ENCODE peak calls at places on chromosomes 5 and 9, in ten cellular contexts. E is CD8-positive, alpha-beta T cell; D is fibroblast of lung; J is adipocyte; Z is K562; S is PC-3; N is naive thymus-derived CD4-positive, alpha-beta T cell; B is tibial nerve; T is colonic mucosa; U is NT2/D1. O is an unnamed sample.

GRCh38 chr5:40046792-40047191 is 622.0 kb upstream of the DAB2 start:
- DNase-seq in E (no peak), D (peak; percentile 59), J (peak; percentile 24), Z (no peak), S (peak; percentile 93), N (no peak), B (no peak), T (no peak), U (no peak), O (no peak)

GRCh38 chr5:108919591-108920326 is 172.1 kb downstream of the FER start:
- DNase-seq in E (no peak), D (peak; percentile 27), J (no peak), Z (no peak), S (peak; percentile 54), N (peak; percentile 3), B (no peak), T (no peak), U (no peak), O (peak; percentile 8)

GRCh38 chr9:21810881-21811280 is 8.4 kb downstream of the MTAP start:
- DNase-seq in E (no peak), D (no peak), J (no peak), Z (no peak), S (no peak), N (no peak), B (no peak), T (no peak), U (no peak), O (no peak)

GRCh38 chr5:107289030-107289714 is 381.6 kb downstream of the EFNA5 start:
- DNase-seq in E (no peak), D (no peak), J (no peak), Z (no peak), S (no peak), N (no peak), B (no peak), T (no peak), U (no peak), O (no peak)

GRCh38 chr5:178995341-178995690 is 196 bp upstream of the GRM6 start:
- DNase-seq in E (no peak), D (no peak), J (no peak), Z (no peak), S (no peak), N (no peak), B (no peak), T (no peak), U (no peak), O (no peak)

GRCh38 chr5:171619744-171620143 is 165.9 kb upstream of the SMIM23 start:
- DNase-seq in E (no peak), D (no peak), J (no peak), Z (no peak), S (no peak), N (no peak), B (no peak), T (no peak), U (no peak), O (no peak)

GRCh38 chr9:36341936-36342577 is 58.0 kb downstream of the RNF38 start:
- DNase-seq in E (no peak), D (no peak), J (no peak), Z (no peak), S (no peak), N (no peak), B (no peak), T (no peak), U (no peak), O (no peak)

GRCh38 chr9:68698943-68699509 is 6.0 kb upstream of the PIP5K1B start:
- DNase-seq in E (no peak), D (no peak), J (no peak), Z (peak; percentile 11), S (no peak), N (no peak), B (no peak), T (no peak), U (no peak), O (no peak)

GRCh38 chr9:1869843-1870242 is 145.3 kb upstream of the SMARCA2 start:
- DNase-seq in E (no peak), D (no peak), J (peak; percentile 0), Z (peak; percentile 10), S (peak; percentile 41), N (peak; percentile 24), B (no peak), T (peak; percentile 20), U (peak; percentile 49), O (peak; percentile 14)

GRCh38 chr9:5631021-5631420 is 2.1 kb downstream of the RIC1 start:
- DNase-seq in E (no peak), D (no peak), J (peak; percentile 33), Z (no peak), S (no peak), N (no peak), B (no peak), T (no peak), U (no peak), O (no peak)

GRCh38 chr9:95565982-95566381 is 49.2 kb upstream of the PTCH1 start:
- DNase-seq in E (no peak), D (no peak), J (no peak), Z (no peak), S (no peak), N (no peak), B (no peak), T (no peak), U (no peak), O (no peak)

GRCh38 chr9:30757723-30758122 is 1626.7 kb upstream of the ACO1 start:
- DNase-seq in E (no peak), D (no peak), J (no peak), Z (no peak), S (no peak), N (no peak), B (no peak), T (no peak), U (no peak), O (no peak)

GRCh38 chr5:42930934-42931333 is 109.2 kb downstream of the ANXA2R start:
- DNase-seq in E (no peak), D (no peak), J (no peak), Z (no peak), S (peak; percentile 25), N (no peak), B (no peak), T (no peak), U (no peak), O (no peak)

GRCh38 chr5:157689942-157690689 is 18.8 kb downstream of the C5orf52 start:
- DNase-seq in E (no peak), D (no peak), J (no peak), Z (no peak), S (no peak), N (peak; percentile 25), B (no peak), T (no peak), U (no peak), O (no peak)

GRCh38 chr5:143673676-143674468 is 138.1 kb upstream of the HMHB1 start:
- DNase-seq in E (no peak), D (no peak), J (peak; percentile 20), Z (no peak), S (peak; percentile 72), N (no peak), B (no peak), T (no peak), U (no peak), O (no peak)

GRCh38 chr9:90778746-90779145 is 22.9 kb upstream of the SYK start:
- DNase-seq in E (no peak), D (no peak), J (no peak), Z (no peak), S (no peak), N (no peak), B (no peak), T (no peak), U (peak; percentile 65), O (no peak)

GRCh38 chr5:171371326-171371725 is 16.3 kb upstream of the NPM1 start:
- DNase-seq in E (no peak), D (no peak), J (no peak), Z (no peak), S (no peak), N (no peak), B (no peak), T (no peak), U (no peak), O (no peak)

DNA sequence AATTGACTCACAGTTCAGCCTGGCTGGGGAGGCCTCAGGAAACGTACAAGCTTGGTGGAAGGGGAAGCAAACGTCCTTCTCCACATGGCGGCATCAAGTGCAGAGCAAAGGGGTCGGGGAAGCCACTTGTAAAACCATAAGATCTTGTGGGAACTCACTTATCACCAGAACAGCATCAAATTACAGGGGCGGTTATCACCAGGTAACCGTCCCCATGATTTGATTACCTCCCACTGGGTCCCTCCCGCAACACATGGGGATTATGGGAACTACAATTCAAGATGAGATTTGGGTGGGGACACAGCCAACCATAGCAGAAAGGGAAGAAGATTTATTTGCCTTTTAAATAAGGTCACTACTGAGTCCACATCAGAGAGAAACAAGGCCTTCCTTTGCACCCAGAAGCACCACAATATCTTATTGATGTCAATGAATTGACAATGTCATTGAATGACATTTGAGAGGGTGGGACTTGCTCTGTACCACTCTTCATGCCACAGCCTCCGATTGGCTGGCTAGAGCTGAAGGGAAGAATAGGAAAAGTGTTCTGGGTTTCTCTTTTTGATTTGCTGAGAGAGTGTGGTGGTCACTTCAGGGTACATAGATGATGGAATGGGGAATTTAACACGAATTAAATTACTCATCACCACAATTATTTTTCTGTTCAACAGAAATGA is 11.0 kb downstream of the SKP2 start:
- DNase-seq in E (no peak), D (no peak), J (no peak), Z (no peak), S (no peak), N (no peak), B (no peak), T (no peak), U (no peak), O (no peak)
- H3K36me3 ChIP-seq in E (peaks cover 22% of the 10 kb centered on the region), D (peaks cover 15% of the 10 kb centered on the region), J (peaks cover 83% of the 10 kb centered on the region), Z (peaks cover 99% of the 10 kb centered on the region), S (peaks cover 74% of the 10 kb centered on the region), N (peaks cover 8% of the 10 kb centered on the region), B (peaks cover 96% of the 10 kb centered on the region), T (no peaks in the 10 kb centered on the region), U (peaks cover 93% of the 10 kb centered on the region), O (peaks cover 99% of the 10 kb centered on the region)

GRCh38 chr9:104854613-104855012 is 73.3 kb downstream of the ABCA1 start:
- DNase-seq in E (no peak), D (no peak), J (no peak), Z (no peak), S (peak; percentile 88), N (no peak), B (no peak), T (no peak), U (no peak), O (no peak)
- H3K36me3 ChIP-seq in E (no peaks in the 10 kb centered on the region), D (no peaks in the 10 kb centered on the region), J (peaks cover 75% of the 10 kb centered on the region), Z (no peaks in the 10 kb centered on the region), S (no peaks in the 10 kb centered on the region), N (no peaks in the 10 kb centered on the region), B (peaks cover 56% of the 10 kb centered on the region), T (no peaks in the 10 kb centered on the region), U (no peaks in the 10 kb centered on the region), O (no peaks in the 10 kb centered on the region)

GRCh38 chr5:5474961-5475360 is 52.5 kb downstream of the ICE1 start:
- DNase-seq in E (no peak), D (no peak), J (no peak), Z (no peak), S (no peak), N (no peak), B (no peak), T (no peak), U (no peak), O (no peak)
- H3K36me3 ChIP-seq in E (peaks cover 19% of the 10 kb centered on the region), D (peaks cover 7% of the 10 kb centered on the region), J (peaks cover 45% of the 10 kb centered on the region), Z (peaks cover 41% of the 10 kb centered on the region), S (peaks cover 24% of the 10 kb centered on the region), N (no peaks in the 10 kb centered on the region), B (peaks cover 77% of the 10 kb centered on the region), T (no peaks in the 10 kb centered on the region), U (peaks cover 36% of the 10 kb centered on the region), O (peaks cover 34% of the 10 kb centered on the region)

DNA sequence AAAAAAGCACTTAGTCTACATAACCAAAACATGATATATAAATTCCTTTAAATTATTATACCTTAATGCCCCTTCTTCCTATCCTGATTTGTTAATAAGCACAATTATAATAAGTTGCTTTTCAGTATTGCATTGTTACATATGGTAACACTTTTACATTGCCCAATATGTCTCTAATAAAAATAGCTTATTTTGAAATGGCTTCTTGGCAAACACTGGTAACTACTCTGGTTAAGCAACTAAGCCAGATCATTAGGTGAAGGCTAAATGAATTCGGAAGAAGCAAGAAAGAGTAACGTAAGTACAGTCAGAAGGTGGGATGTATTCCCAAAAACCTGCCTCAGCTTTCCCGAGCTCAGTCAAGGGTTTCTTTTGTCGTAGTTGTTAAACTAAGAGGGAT is 85.3 kb downstream of the TTC39B start:
- DNase-seq in E (no peak), D (peak; percentile 52), J (peak; percentile 69), Z (no peak), S (no peak), N (no peak), B (no peak), T (no peak), U (no peak), O (no peak)
- H3K36me3 ChIP-seq in E (peaks cover 4% of the 10 kb centered on the region), D (no peaks in the 10 kb centered on the region), J (no peaks in the 10 kb centered on the region), Z (no peaks in the 10 kb centered on the region), S (no peaks in the 10 kb centered on the region), N (no peaks in the 10 kb centered on the region), B (peaks cover 12% of the 10 kb centered on the region), T (no peaks in the 10 kb centered on the region), U (no peaks in the 10 kb centered on the region), O (no peaks in the 10 kb centered on the region)